ENCODE peak calls at places on chromosomes 2 and 18, in ten cellular contexts. One of them, this sample, is unnamed.

GRCh38 chr2:236711440-236711839 is 141.8 kb downstream of the ACKR3 start:
- DNase-seq in cardiac muscle cell: peak
- DNase-seq in GM12865: peak
- DNase-seq in PC-9: peak
- DNase-seq in left ventricle myocardium inferior: no peak
- DNase-seq in AG09319: peak
- DNase-seq in PC-3: peak
- DNase-seq in tibial artery: peak
- DNase-seq in right lobe of liver: no peak
- DNase-seq in mesothelial cell of epicardium: no peak
- DNase-seq in this sample: no peak

GRCh38 chr2:218257390-218257981 is 3.3 kb upstream of the GPBAR1 start:
- DNase-seq in cardiac muscle cell: peak
- DNase-seq in GM12865: peak
- DNase-seq in PC-9: no peak
- DNase-seq in left ventricle myocardium inferior: no peak
- DNase-seq in AG09319: no peak
- DNase-seq in PC-3: peak
- DNase-seq in tibial artery: no peak
- DNase-seq in right lobe of liver: no peak
- DNase-seq in mesothelial cell of epicardium: no peak
- DNase-seq in this sample: peak

GRCh38 chr2:241302083-241302482 is 13.4 kb downstream of the HDLBP start:
- DNase-seq in cardiac muscle cell: no peak
- DNase-seq in GM12865: no peak
- DNase-seq in PC-9: no peak
- DNase-seq in left ventricle myocardium inferior: no peak
- DNase-seq in AG09319: no peak
- DNase-seq in PC-3: no peak
- DNase-seq in tibial artery: no peak
- DNase-seq in right lobe of liver: no peak
- DNase-seq in mesothelial cell of epicardium: no peak
- DNase-seq in this sample: no peak

GRCh38 chr2:219433666-219434467 is 776 bp upstream of the SPEG start:
- DNase-seq in cardiac muscle cell: peak
- DNase-seq in GM12865: peak
- DNase-seq in PC-9: no peak
- DNase-seq in left ventricle myocardium inferior: no peak
- DNase-seq in AG09319: no peak
- DNase-seq in PC-3: peak
- DNase-seq in tibial artery: no peak
- DNase-seq in right lobe of liver: no peak
- DNase-seq in mesothelial cell of epicardium: no peak
- DNase-seq in this sample: peak

GRCh38 chr2:136531731-136532130 is 233.6 kb upstream of the THSD7B start:
- DNase-seq in cardiac muscle cell: no peak
- DNase-seq in GM12865: no peak
- DNase-seq in PC-9: no peak
- DNase-seq in left ventricle myocardium inferior: no peak
- DNase-seq in AG09319: no peak
- DNase-seq in PC-3: no peak
- DNase-seq in tibial artery: no peak
- DNase-seq in right lobe of liver: no peak
- DNase-seq in mesothelial cell of epicardium: no peak
- DNase-seq in this sample: no peak

GRCh38 chr2:121210691-121211090 is 74.3 kb downstream of the TFCP2L1 start:
- DNase-seq in cardiac muscle cell: no peak
- DNase-seq in GM12865: no peak
- DNase-seq in PC-9: no peak
- DNase-seq in left ventricle myocardium inferior: peak
- DNase-seq in AG09319: no peak
- DNase-seq in PC-3: peak
- DNase-seq in tibial artery: no peak
- DNase-seq in right lobe of liver: peak
- DNase-seq in mesothelial cell of epicardium: no peak
- DNase-seq in this sample: no peak

GRCh38 chr18:43671431-43671830 is 394.1 kb upstream of the SYT4 start:
- DNase-seq in cardiac muscle cell: no peak
- DNase-seq in GM12865: no peak
- DNase-seq in PC-9: no peak
- DNase-seq in left ventricle myocardium inferior: no peak
- DNase-seq in AG09319: no peak
- DNase-seq in PC-3: peak
- DNase-seq in tibial artery: no peak
- DNase-seq in right lobe of liver: no peak
- DNase-seq in mesothelial cell of epicardium: no peak
- DNase-seq in this sample: no peak

GRCh38 chr2:233255151-233255550 is 3.7 kb downstream of the ATG16L1 start:
- DNase-seq in cardiac muscle cell: no peak
- DNase-seq in GM12865: no peak
- DNase-seq in PC-9: no peak
- DNase-seq in left ventricle myocardium inferior: no peak
- DNase-seq in AG09319: no peak
- DNase-seq in PC-3: no peak
- DNase-seq in tibial artery: no peak
- DNase-seq in right lobe of liver: no peak
- DNase-seq in mesothelial cell of epicardium: no peak
- DNase-seq in this sample: no peak

GRCh38 chr18:75209129-75209951 is at the start of gene PTGR3:
- DNase-seq in cardiac muscle cell: peak
- DNase-seq in GM12865: peak
- DNase-seq in PC-9: peak
- DNase-seq in left ventricle myocardium inferior: peak
- DNase-seq in AG09319: no peak
- DNase-seq in PC-3: peak
- DNase-seq in tibial artery: peak
- DNase-seq in right lobe of liver: peak
- DNase-seq in mesothelial cell of epicardium: peak
- DNase-seq in this sample: peak

GRCh38 chr18:75206637-75207297 is 2.2 kb downstream of the PTGR3 start:
- DNase-seq in cardiac muscle cell: no peak
- DNase-seq in GM12865: no peak
- DNase-seq in PC-9: no peak
- DNase-seq in left ventricle myocardium inferior: no peak
- DNase-seq in AG09319: no peak
- DNase-seq in PC-3: no peak
- DNase-seq in tibial artery: no peak
- DNase-seq in right lobe of liver: no peak
- DNase-seq in mesothelial cell of epicardium: no peak
- DNase-seq in this sample: no peak

GRCh38 chr18:75207298-75208054 is 1.5 kb downstream of the PTGR3 start:
- DNase-seq in cardiac muscle cell: no peak
- DNase-seq in GM12865: peak
- DNase-seq in PC-9: no peak
- DNase-seq in left ventricle myocardium inferior: no peak
- DNase-seq in AG09319: no peak
- DNase-seq in PC-3: peak
- DNase-seq in tibial artery: no peak
- DNase-seq in right lobe of liver: no peak
- DNase-seq in mesothelial cell of epicardium: no peak
- DNase-seq in this sample: no peak

GRCh38 chr18:75208836-75209128 is 157 bp downstream of the PTGR3 start:
- DNase-seq in cardiac muscle cell: no peak
- DNase-seq in GM12865: no peak
- DNase-seq in PC-9: no peak
- DNase-seq in left ventricle myocardium inferior: peak
- DNase-seq in AG09319: no peak
- DNase-seq in PC-3: no peak
- DNase-seq in tibial artery: peak
- DNase-seq in right lobe of liver: peak
- DNase-seq in mesothelial cell of epicardium: no peak
- DNase-seq in this sample: no peak

DNA sequence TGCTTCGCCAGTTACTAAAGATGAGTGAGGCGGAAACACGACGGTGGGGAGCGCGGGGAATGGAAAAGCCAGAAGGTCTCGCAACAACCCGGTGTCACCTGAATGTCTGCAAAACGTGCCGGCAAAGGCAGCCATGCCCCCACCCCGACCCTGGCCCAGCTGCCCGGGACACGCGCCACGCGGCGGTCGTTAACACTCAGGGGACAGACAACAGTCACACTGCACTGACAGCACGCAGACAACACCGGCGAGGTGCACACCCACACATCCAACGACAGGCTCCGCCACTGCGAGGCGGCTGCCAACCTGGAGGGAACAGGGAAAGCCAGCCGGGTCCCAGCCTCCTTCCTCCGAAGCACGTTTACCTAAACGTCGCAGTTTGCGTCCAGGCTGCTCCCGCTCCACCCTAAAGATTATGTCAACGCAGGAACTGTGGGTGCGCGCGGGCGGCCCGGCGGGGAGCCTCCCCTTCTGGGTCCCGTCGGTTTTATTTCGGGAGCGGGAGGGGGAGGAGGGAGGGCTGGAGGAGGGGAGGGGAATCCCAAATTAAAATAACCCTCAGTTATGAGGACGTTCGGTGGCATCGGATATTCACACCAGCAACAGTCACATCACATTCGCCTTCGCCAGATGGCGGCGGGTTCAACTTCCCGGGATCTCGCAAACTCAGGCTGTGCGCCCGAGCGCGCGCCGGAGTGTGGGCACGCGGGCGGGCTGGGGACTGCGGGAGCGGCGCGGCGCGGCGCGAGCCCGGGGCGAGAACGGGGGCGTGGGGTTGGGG is 694 bp downstream of the PTGR3 start:
- DNase-seq in cardiac muscle cell: peak
- DNase-seq in GM12865: peak
- DNase-seq in PC-9: peak
- DNase-seq in left ventricle myocardium inferior: peak
- DNase-seq in AG09319: no peak
- DNase-seq in PC-3: peak
- DNase-seq in tibial artery: peak
- DNase-seq in right lobe of liver: peak
- DNase-seq in mesothelial cell of epicardium: no peak
- DNase-seq in this sample: peak
- TF ChIP-seq CTCF in cardiac muscle cell: no peak
- TF ChIP-seq CTCF in GM12865: no peak
- TF ChIP-seq CTCF in PC-9: no peak
- TF ChIP-seq CTCF in left ventricle myocardium inferior: peak
- TF ChIP-seq CTCF in AG09319: no peak
- TF ChIP-seq CTCF in PC-3: no peak
- TF ChIP-seq CTCF in tibial artery: no peak
- TF ChIP-seq CTCF in right lobe of liver: no peak
- TF ChIP-seq CTCF in mesothelial cell of epicardium: no peak
- TF ChIP-seq CTCF in this sample: no peak

DNA sequence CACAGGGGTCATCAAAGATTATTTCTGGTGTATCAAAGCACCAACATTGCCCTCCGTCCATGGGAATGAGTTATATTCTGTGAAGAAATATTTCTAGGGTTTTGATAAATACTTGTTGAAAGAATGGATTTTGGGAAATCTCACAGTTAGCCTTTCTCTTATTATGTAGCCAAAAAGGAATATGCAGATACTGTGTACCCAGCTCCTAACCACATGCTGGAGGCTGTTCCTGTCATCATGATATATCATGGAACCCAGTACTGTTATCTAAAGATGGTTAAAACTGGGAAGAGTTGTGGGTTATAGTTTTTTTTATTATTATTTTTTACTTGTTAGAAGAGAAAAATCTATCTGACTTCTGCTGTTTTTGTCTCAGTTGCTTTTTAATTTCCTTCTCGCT is 82.8 kb downstream of the POLE4 start:
- DNase-seq in cardiac muscle cell: peak
- DNase-seq in GM12865: no peak
- DNase-seq in PC-9: no peak
- DNase-seq in left ventricle myocardium inferior: no peak
- DNase-seq in AG09319: no peak
- DNase-seq in PC-3: no peak
- DNase-seq in tibial artery: no peak
- DNase-seq in right lobe of liver: no peak
- DNase-seq in mesothelial cell of epicardium: no peak
- DNase-seq in this sample: no peak
- TF ChIP-seq CTCF in cardiac muscle cell: no peak
- TF ChIP-seq CTCF in GM12865: no peak
- TF ChIP-seq CTCF in PC-9: no peak
- TF ChIP-seq CTCF in left ventricle myocardium inferior: no peak
- TF ChIP-seq CTCF in AG09319: no peak
- TF ChIP-seq CTCF in PC-3: no peak
- TF ChIP-seq CTCF in tibial artery: no peak
- TF ChIP-seq CTCF in right lobe of liver: no peak
- TF ChIP-seq CTCF in mesothelial cell of epicardium: no peak
- TF ChIP-seq CTCF in this sample: no peak

DNA sequence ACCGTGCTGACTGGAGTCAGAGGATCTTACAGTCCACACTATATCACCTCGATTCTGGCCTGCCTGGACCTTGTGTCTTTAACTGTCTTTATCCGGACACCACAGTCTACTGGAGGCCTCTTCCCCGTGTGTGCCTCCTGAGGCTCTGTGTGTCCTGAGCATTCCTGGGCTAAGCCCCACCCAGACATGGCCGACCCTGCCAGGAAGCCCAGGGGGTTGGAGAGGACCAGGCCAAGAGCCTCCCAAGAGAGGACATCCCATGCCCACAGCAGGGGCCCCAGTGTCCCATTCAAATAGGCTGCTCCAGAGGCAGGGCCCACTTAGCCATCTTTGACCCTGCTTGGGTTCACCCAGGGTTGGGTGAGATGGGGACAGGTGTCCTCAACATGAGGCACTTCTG is 84.7 kb upstream of the OTOS start:
- DNase-seq in cardiac muscle cell: no peak
- DNase-seq in GM12865: no peak
- DNase-seq in PC-9: no peak
- DNase-seq in left ventricle myocardium inferior: no peak
- DNase-seq in AG09319: no peak
- DNase-seq in PC-3: no peak
- DNase-seq in tibial artery: no peak
- DNase-seq in right lobe of liver: no peak
- DNase-seq in mesothelial cell of epicardium: no peak
- DNase-seq in this sample: no peak
- TF ChIP-seq CTCF in cardiac muscle cell: no peak
- TF ChIP-seq CTCF in GM12865: no peak
- TF ChIP-seq CTCF in PC-9: no peak
- TF ChIP-seq CTCF in left ventricle myocardium inferior: no peak
- TF ChIP-seq CTCF in AG09319: no peak
- TF ChIP-seq CTCF in PC-3: no peak
- TF ChIP-seq CTCF in tibial artery: no peak
- TF ChIP-seq CTCF in right lobe of liver: no peak
- TF ChIP-seq CTCF in mesothelial cell of epicardium: no peak
- TF ChIP-seq CTCF in this sample: no peak

GRCh38 chr2:61013382-61013781 is 4.1 kb upstream of the PEX13 start:
- DNase-seq in cardiac muscle cell: no peak
- DNase-seq in GM12865: no peak
- DNase-seq in PC-9: no peak
- DNase-seq in left ventricle myocardium inferior: no peak
- DNase-seq in AG09319: no peak
- DNase-seq in PC-3: no peak
- DNase-seq in tibial artery: no peak
- DNase-seq in right lobe of liver: no peak
- DNase-seq in mesothelial cell of epicardium: no peak
- DNase-seq in this sample: no peak
- TF ChIP-seq CTCF in cardiac muscle cell: no peak
- TF ChIP-seq CTCF in GM12865: no peak
- TF ChIP-seq CTCF in PC-9: no peak
- TF ChIP-seq CTCF in left ventricle myocardium inferior: no peak
- TF ChIP-seq CTCF in AG09319: no peak
- TF ChIP-seq CTCF in PC-3: no peak
- TF ChIP-seq CTCF in tibial artery: no peak
- TF ChIP-seq CTCF in right lobe of liver: no peak
- TF ChIP-seq CTCF in mesothelial cell of epicardium: no peak
- TF ChIP-seq CTCF in this sample: no peak